ENCODE peak calls at places on chromosomes 1 and 21, in ten cellular contexts. One of them, this sample, is unnamed.

GRCh38 chr21:45415943-45416611 is 11.1 kb downstream of the COL18A1 start:
- DNase-seq in breast epithelium: no peak
- DNase-seq in GM23338: no peak
- DNase-seq in prostate gland: no peak
- DNase-seq in astrocyte of the cerebellum: no peak
- DNase-seq in neuronal stem cell: no peak
- DNase-seq in brain microvascular endothelial cell: no peak
- DNase-seq in HFF-Myc: no peak
- DNase-seq in Panc1: no peak
- DNase-seq in left ventricle myocardium inferior: peak
- DNase-seq in this sample: no peak

GRCh38 chr1:184637664-184638063 is 117.0 kb downstream of the EDEM3 start:
- DNase-seq in breast epithelium: no peak
- DNase-seq in GM23338: no peak
- DNase-seq in prostate gland: no peak
- DNase-seq in astrocyte of the cerebellum: no peak
- DNase-seq in neuronal stem cell: no peak
- DNase-seq in brain microvascular endothelial cell: no peak
- DNase-seq in HFF-Myc: no peak
- DNase-seq in Panc1: no peak
- DNase-seq in left ventricle myocardium inferior: no peak
- DNase-seq in this sample: no peak

GRCh38 chr1:229769006-229769405 is 143.0 kb downstream of the URB2 start:
- DNase-seq in breast epithelium: no peak
- DNase-seq in GM23338: no peak
- DNase-seq in prostate gland: no peak
- DNase-seq in astrocyte of the cerebellum: no peak
- DNase-seq in neuronal stem cell: no peak
- DNase-seq in brain microvascular endothelial cell: no peak
- DNase-seq in HFF-Myc: no peak
- DNase-seq in Panc1: no peak
- DNase-seq in left ventricle myocardium inferior: no peak
- DNase-seq in this sample: no peak

GRCh38 chr1:198155253-198155652 is 1.5 kb upstream of the NEK7 start:
- DNase-seq in breast epithelium: no peak
- DNase-seq in GM23338: no peak
- DNase-seq in prostate gland: no peak
- DNase-seq in astrocyte of the cerebellum: peak
- DNase-seq in neuronal stem cell: no peak
- DNase-seq in brain microvascular endothelial cell: peak
- DNase-seq in HFF-Myc: no peak
- DNase-seq in Panc1: no peak
- DNase-seq in left ventricle myocardium inferior: no peak
- DNase-seq in this sample: no peak

GRCh38 chr21:32437729-32438128 is 25.2 kb downstream of the EVA1C start:
- DNase-seq in breast epithelium: no peak
- DNase-seq in GM23338: no peak
- DNase-seq in prostate gland: no peak
- DNase-seq in astrocyte of the cerebellum: no peak
- DNase-seq in neuronal stem cell: no peak
- DNase-seq in brain microvascular endothelial cell: no peak
- DNase-seq in HFF-Myc: no peak
- DNase-seq in Panc1: no peak
- DNase-seq in left ventricle myocardium inferior: no peak
- DNase-seq in this sample: no peak

GRCh38 chr1:234047113-234047512 is 142.6 kb downstream of the SLC35F3 start:
- DNase-seq in breast epithelium: no peak
- DNase-seq in GM23338: no peak
- DNase-seq in prostate gland: no peak
- DNase-seq in astrocyte of the cerebellum: no peak
- DNase-seq in neuronal stem cell: no peak
- DNase-seq in brain microvascular endothelial cell: no peak
- DNase-seq in HFF-Myc: no peak
- DNase-seq in Panc1: peak
- DNase-seq in left ventricle myocardium inferior: no peak
- DNase-seq in this sample: no peak

GRCh38 chr1:25914074-25914995 is 8.1 kb upstream of the STMN1 start:
- DNase-seq in breast epithelium: no peak
- DNase-seq in GM23338: no peak
- DNase-seq in prostate gland: no peak
- DNase-seq in astrocyte of the cerebellum: no peak
- DNase-seq in neuronal stem cell: no peak
- DNase-seq in brain microvascular endothelial cell: no peak
- DNase-seq in HFF-Myc: no peak
- DNase-seq in Panc1: no peak
- DNase-seq in left ventricle myocardium inferior: no peak
- DNase-seq in this sample: no peak

GRCh38 chr21:37817242-37817641 is 99.0 kb downstream of the KCNJ6 start:
- DNase-seq in breast epithelium: no peak
- DNase-seq in GM23338: no peak
- DNase-seq in prostate gland: no peak
- DNase-seq in astrocyte of the cerebellum: no peak
- DNase-seq in neuronal stem cell: no peak
- DNase-seq in brain microvascular endothelial cell: no peak
- DNase-seq in HFF-Myc: no peak
- DNase-seq in Panc1: no peak
- DNase-seq in left ventricle myocardium inferior: no peak
- DNase-seq in this sample: no peak

DNA sequence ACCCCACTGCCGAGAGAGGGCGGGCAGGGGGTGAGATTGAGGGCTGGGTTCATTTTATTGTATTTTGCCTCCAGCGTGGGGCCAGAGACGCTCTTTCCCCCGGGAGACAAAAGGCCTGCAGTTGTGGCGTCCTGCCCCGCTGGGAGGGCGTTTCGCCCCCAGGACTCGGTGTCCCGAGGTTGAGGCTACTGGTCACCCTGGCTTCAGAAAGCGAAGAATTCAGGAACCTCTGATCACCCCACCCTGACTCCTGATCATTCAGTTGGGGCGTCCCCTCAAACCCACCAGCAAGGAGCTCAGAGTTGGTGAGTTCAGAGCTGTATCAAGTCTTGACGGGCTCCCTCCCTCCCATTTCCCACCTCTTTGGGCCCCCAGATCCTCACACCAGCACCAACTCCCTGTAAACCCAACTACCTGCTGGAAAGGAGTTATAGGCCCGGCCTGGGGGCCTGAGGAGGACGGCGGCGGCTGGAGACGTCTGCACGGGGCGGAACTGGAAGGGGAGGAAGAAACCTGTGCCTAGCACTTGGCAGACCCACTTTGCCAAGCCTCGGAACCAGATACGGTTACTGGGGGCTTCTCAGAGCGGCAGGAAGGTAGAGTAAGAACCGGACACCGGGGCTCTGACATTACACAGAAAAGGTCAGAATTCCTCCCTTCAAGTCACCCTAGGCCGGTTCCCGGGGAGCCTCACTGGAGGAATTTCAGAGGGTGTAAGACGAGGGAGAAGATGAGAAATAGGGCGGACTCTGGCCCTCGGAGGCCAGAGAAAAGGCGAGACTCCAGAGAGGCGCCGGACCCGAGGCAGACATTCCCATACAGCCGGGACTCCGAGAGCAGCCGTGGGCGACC is 761 bp upstream of the PAX7 start:
- DNase-seq in breast epithelium: no peak
- DNase-seq in GM23338: peak
- DNase-seq in prostate gland: no peak
- DNase-seq in astrocyte of the cerebellum: no peak
- DNase-seq in neuronal stem cell: no peak
- DNase-seq in brain microvascular endothelial cell: no peak
- DNase-seq in HFF-Myc: no peak
- DNase-seq in Panc1: no peak
- DNase-seq in left ventricle myocardium inferior: no peak
- DNase-seq in this sample: no peak
- H3K4me3 ChIP-seq in breast epithelium: no peak
- H3K4me3 ChIP-seq in GM23338: peak
- H3K4me3 ChIP-seq in prostate gland: no peak
- H3K4me3 ChIP-seq in astrocyte of the cerebellum: no peak
- H3K4me3 ChIP-seq in neuronal stem cell: no peak
- H3K4me3 ChIP-seq in brain microvascular endothelial cell: no peak
- H3K4me3 ChIP-seq in HFF-Myc: no peak
- H3K4me3 ChIP-seq in Panc1: no peak
- H3K4me3 ChIP-seq in left ventricle myocardium inferior: no peak
- H3K4me3 ChIP-seq in this sample: no peak

GRCh38 chr1:223363856-223364684 is at the start of gene SUSD4:
- DNase-seq in breast epithelium: peak
- DNase-seq in GM23338: peak
- DNase-seq in prostate gland: peak
- DNase-seq in astrocyte of the cerebellum: no peak
- DNase-seq in neuronal stem cell: peak
- DNase-seq in brain microvascular endothelial cell: no peak
- DNase-seq in HFF-Myc: no peak
- DNase-seq in Panc1: no peak
- DNase-seq in left ventricle myocardium inferior: peak
- DNase-seq in this sample: no peak

GRCh38 chr1:223363057-223363855 is 720 bp downstream of the SUSD4 start:
- DNase-seq in breast epithelium: no peak
- DNase-seq in GM23338: peak
- DNase-seq in prostate gland: no peak
- DNase-seq in astrocyte of the cerebellum: peak
- DNase-seq in neuronal stem cell: peak
- DNase-seq in brain microvascular endothelial cell: no peak
- DNase-seq in HFF-Myc: no peak
- DNase-seq in Panc1: no peak
- DNase-seq in left ventricle myocardium inferior: peak
- DNase-seq in this sample: peak

DNA sequence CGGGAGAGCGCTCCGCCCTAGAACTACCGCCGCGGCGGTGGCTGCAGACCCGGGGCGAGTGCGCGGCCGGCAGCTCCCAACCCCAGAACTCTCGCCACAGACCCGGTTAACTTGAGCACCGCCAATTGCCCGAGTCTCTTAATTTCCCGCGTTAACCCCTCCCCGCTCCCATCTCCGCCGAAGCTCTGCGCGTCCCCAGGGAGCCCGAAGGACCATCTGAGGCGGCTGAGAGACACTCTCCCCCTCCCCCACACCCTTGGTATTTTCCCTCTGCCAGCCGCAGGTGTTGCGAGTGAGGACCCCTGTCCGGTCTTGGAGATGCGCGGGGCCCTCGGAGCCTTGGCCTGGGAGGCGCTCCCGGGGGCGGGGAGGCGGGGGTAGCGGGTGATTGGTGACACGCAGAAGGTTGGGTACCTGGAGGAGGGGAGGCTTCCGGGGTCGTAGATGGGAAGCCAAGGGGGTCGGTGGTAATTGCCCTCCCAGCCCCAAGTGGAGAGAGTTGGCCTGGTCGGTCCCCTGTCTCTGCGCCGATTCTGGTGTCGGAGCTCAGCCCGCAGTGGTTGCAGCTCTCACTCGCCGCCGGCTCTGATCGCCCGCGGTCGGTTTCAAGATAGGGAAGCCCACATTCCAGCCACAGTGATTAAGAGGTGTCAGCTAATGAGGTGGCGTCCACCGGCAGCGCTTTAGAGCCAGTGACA is 858 bp upstream of the SUSD4 start:
- DNase-seq in breast epithelium: no peak
- DNase-seq in GM23338: peak
- DNase-seq in prostate gland: no peak
- DNase-seq in astrocyte of the cerebellum: no peak
- DNase-seq in neuronal stem cell: peak
- DNase-seq in brain microvascular endothelial cell: no peak
- DNase-seq in HFF-Myc: no peak
- DNase-seq in Panc1: no peak
- DNase-seq in left ventricle myocardium inferior: no peak
- DNase-seq in this sample: no peak
- H3K4me3 ChIP-seq in breast epithelium: peak
- H3K4me3 ChIP-seq in GM23338: peak
- H3K4me3 ChIP-seq in prostate gland: peak
- H3K4me3 ChIP-seq in astrocyte of the cerebellum: peak
- H3K4me3 ChIP-seq in neuronal stem cell: peak
- H3K4me3 ChIP-seq in brain microvascular endothelial cell: no peak
- H3K4me3 ChIP-seq in HFF-Myc: no peak
- H3K4me3 ChIP-seq in Panc1: peak
- H3K4me3 ChIP-seq in left ventricle myocardium inferior: peak
- H3K4me3 ChIP-seq in this sample: no peak

DNA sequence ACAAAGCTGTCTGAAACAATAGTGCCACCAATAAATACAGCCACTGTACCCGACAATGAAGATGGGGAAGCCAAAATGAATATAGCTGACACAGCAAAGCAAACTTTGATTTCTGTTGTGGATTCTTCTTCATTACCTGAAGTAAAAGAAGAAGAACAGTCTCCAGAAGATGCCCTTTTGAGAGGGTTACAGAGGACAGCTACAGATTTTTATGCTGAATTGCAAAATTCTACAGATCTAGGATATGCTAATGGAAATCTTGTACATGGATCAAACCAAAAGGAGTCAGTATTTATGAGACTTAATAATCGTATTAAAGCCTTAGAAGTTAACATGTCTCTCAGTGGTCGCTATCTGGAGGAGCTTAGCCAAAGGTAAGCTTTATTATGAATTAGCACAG is 56.6 kb downstream of the SUCO start:
- DNase-seq in breast epithelium: no peak
- DNase-seq in GM23338: no peak
- DNase-seq in prostate gland: no peak
- DNase-seq in astrocyte of the cerebellum: no peak
- DNase-seq in neuronal stem cell: no peak
- DNase-seq in brain microvascular endothelial cell: no peak
- DNase-seq in HFF-Myc: no peak
- DNase-seq in Panc1: no peak
- DNase-seq in left ventricle myocardium inferior: no peak
- DNase-seq in this sample: no peak
- H3K4me3 ChIP-seq in breast epithelium: no peak
- H3K4me3 ChIP-seq in GM23338: no peak
- H3K4me3 ChIP-seq in prostate gland: no peak
- H3K4me3 ChIP-seq in astrocyte of the cerebellum: no peak
- H3K4me3 ChIP-seq in neuronal stem cell: no peak
- H3K4me3 ChIP-seq in brain microvascular endothelial cell: no peak
- H3K4me3 ChIP-seq in HFF-Myc: no peak
- H3K4me3 ChIP-seq in Panc1: no peak
- H3K4me3 ChIP-seq in left ventricle myocardium inferior: no peak
- H3K4me3 ChIP-seq in this sample: no peak

GRCh38 chr1:154857441-154858215 is 12.5 kb downstream of the KCNN3 start:
- DNase-seq in breast epithelium: no peak
- DNase-seq in GM23338: no peak
- DNase-seq in prostate gland: no peak
- DNase-seq in astrocyte of the cerebellum: no peak
- DNase-seq in neuronal stem cell: no peak
- DNase-seq in brain microvascular endothelial cell: no peak
- DNase-seq in HFF-Myc: no peak
- DNase-seq in Panc1: no peak
- DNase-seq in left ventricle myocardium inferior: no peak
- DNase-seq in this sample: no peak

GRCh38 chr1:154857022-154857421 is 13.1 kb downstream of the KCNN3 start:
- DNase-seq in breast epithelium: no peak
- DNase-seq in GM23338: no peak
- DNase-seq in prostate gland: no peak
- DNase-seq in astrocyte of the cerebellum: no peak
- DNase-seq in neuronal stem cell: no peak
- DNase-seq in brain microvascular endothelial cell: no peak
- DNase-seq in HFF-Myc: no peak
- DNase-seq in Panc1: no peak
- DNase-seq in left ventricle myocardium inferior: no peak
- DNase-seq in this sample: no peak

GRCh38 chr1:154859786-154860153 is 10.3 kb downstream of the KCNN3 start:
- DNase-seq in breast epithelium: no peak
- DNase-seq in GM23338: no peak
- DNase-seq in prostate gland: no peak
- DNase-seq in astrocyte of the cerebellum: no peak
- DNase-seq in neuronal stem cell: no peak
- DNase-seq in brain microvascular endothelial cell: no peak
- DNase-seq in HFF-Myc: no peak
- DNase-seq in Panc1: no peak
- DNase-seq in left ventricle myocardium inferior: no peak
- DNase-seq in this sample: no peak

GRCh38 chr1:154860154-154860870 is 9.8 kb downstream of the KCNN3 start:
- DNase-seq in breast epithelium: no peak
- DNase-seq in GM23338: no peak
- DNase-seq in prostate gland: no peak
- DNase-seq in astrocyte of the cerebellum: no peak
- DNase-seq in neuronal stem cell: no peak
- DNase-seq in brain microvascular endothelial cell: no peak
- DNase-seq in HFF-Myc: no peak
- DNase-seq in Panc1: no peak
- DNase-seq in left ventricle myocardium inferior: no peak
- DNase-seq in this sample: no peak

GRCh38 chr1:154859151-154859785 is 10.8 kb downstream of the KCNN3 start:
- DNase-seq in breast epithelium: no peak
- DNase-seq in GM23338: no peak
- DNase-seq in prostate gland: no peak
- DNase-seq in astrocyte of the cerebellum: no peak
- DNase-seq in neuronal stem cell: no peak
- DNase-seq in brain microvascular endothelial cell: no peak
- DNase-seq in HFF-Myc: no peak
- DNase-seq in Panc1: no peak
- DNase-seq in left ventricle myocardium inferior: no peak
- DNase-seq in this sample: no peak
- H3K4me3 ChIP-seq in breast epithelium: no peak
- H3K4me3 ChIP-seq in GM23338: no peak
- H3K4me3 ChIP-seq in prostate gland: no peak
- H3K4me3 ChIP-seq in astrocyte of the cerebellum: no peak
- H3K4me3 ChIP-seq in neuronal stem cell: no peak
- H3K4me3 ChIP-seq in brain microvascular endothelial cell: no peak
- H3K4me3 ChIP-seq in HFF-Myc: no peak
- H3K4me3 ChIP-seq in Panc1: no peak
- H3K4me3 ChIP-seq in left ventricle myocardium inferior: no peak
- H3K4me3 ChIP-seq in this sample: no peak